ENCODE peak calls at places on chromosomes 12 and 14, in five cellular contexts. N, P, O, F and Q are unnamed samples.

GRCh38 chr12:107027304-107028053 is 40.5 kb upstream of the MTERF2 start:
- DNase-seq in N (peak; percentile 90), P (no peak), O (no peak), F (no peak), Q (no peak)

GRCh38 chr12:116533343-116534248 is 25.6 kb upstream of the MAP1LC3B2 start:
- DNase-seq in N (peak; percentile 53), P (peak; percentile 68), O (peak; percentile 95), F (peak; percentile 54), Q (peak; percentile 66)

GRCh38 chr14:20436363-20436755 is 393 bp upstream of the KLHL33 start:
- DNase-seq in N (no peak), P (no peak), O (no peak), F (no peak), Q (no peak)

GRCh38 chr12:75913502-75914110 is 118.0 kb downstream of the PHLDA1 start:
- DNase-seq in N (no peak), P (no peak), O (no peak), F (no peak), Q (no peak)

GRCh38 chr14:55249423-55249822 is 21.8 kb upstream of the FBXO34 start:
- DNase-seq in N (no peak), P (peak; percentile 29), O (no peak), F (no peak), Q (no peak)

GRCh38 chr12:14948672-14949071 is 10.3 kb upstream of the ERP27 start:
- DNase-seq in N (peak; percentile 85), P (peak; percentile 17), O (no peak), F (no peak), Q (no peak)

GRCh38 chr14:66508846-66509621 is 1.1 kb downstream of the GPHN start:
- DNase-seq in N (peak; percentile 46), P (peak; percentile 50), O (peak; percentile 31), F (peak; percentile 4), Q (peak; percentile 74)

GRCh38 chr14:95758331-95758730 is 44.4 kb upstream of the TCL1A start:
- DNase-seq in N (no peak), P (no peak), O (no peak), F (no peak), Q (no peak)

GRCh38 chr12:127903146-127903545 is 363.8 kb upstream of the TMEM132C start:
- DNase-seq in N (no peak), P (no peak), O (no peak), F (no peak), Q (no peak)

GRCh38 chr14:44149597-44149996 is 357.5 kb downstream of the FSCB start:
- DNase-seq in N (no peak), P (peak; percentile 57), O (peak; percentile 85), F (no peak), Q (no peak)

GRCh38 chr14:35034440-35034833 is 11.6 kb upstream of the FAM177A1 start:
- DNase-seq in N (no peak), P (no peak), O (no peak), F (no peak), Q (no peak)

GRCh38 chr14:35028435-35028834 is 17.6 kb upstream of the FAM177A1 start:
- DNase-seq in N (no peak), P (no peak), O (no peak), F (no peak), Q (no peak)

GRCh38 chr14:35032562-35032961 is 13.5 kb upstream of the FAM177A1 start:
- DNase-seq in N (no peak), P (no peak), O (no peak), F (no peak), Q (no peak)
- H3K9me3 ChIP-seq in N (peaks cover 6% of the 10 kb centered on the region), P (no peaks in the 10 kb centered on the region), O (no peaks in the 10 kb centered on the region), F (no peaks in the 10 kb centered on the region), Q (no peaks in the 10 kb centered on the region)

GRCh38 chr14:82238649-82239048 is 705.0 kb upstream of the SEL1L start:
- DNase-seq in N (no peak), P (no peak), O (no peak), F (no peak), Q (no peak)

GRCh38 chr14:82239205-82239604 is 705.6 kb upstream of the SEL1L start:
- DNase-seq in N (no peak), P (no peak), O (no peak), F (no peak), Q (no peak)
- H3K9me3 ChIP-seq in N (no peaks in the 10 kb centered on the region), P (no peaks in the 10 kb centered on the region), O (no peaks in the 10 kb centered on the region), F (no peaks in the 10 kb centered on the region), Q (no peaks in the 10 kb centered on the region)

DNA sequence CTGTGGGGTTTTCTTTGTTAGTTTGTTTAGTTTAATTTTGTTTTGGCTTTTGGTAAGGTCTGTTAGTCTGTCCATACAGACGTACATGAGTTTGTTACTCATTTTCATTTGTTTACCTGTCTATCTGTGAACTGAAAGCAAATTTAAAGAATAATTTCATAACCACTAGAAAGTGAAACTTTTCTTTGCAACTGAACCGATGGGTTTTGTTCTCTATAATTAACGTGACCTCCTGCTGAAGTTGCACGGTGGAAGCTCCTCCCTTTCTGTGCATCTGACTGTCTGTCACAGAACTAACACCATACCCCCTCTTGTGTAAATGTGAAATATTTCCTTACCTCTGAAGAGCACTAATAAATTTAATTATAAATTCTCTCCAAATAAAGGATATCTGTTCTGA is 595.5 kb downstream of the GALC start:
- DNase-seq in N (no peak), P (no peak), O (no peak), F (no peak), Q (no peak)
- H3K9me3 ChIP-seq in N (no peaks in the 10 kb centered on the region), P (no peaks in the 10 kb centered on the region), O (no peaks in the 10 kb centered on the region), F (no peaks in the 10 kb centered on the region), Q (no peaks in the 10 kb centered on the region)

GRCh38 chr12:93870020-93870795 is 193.0 kb downstream of the CRADD start:
- DNase-seq in N (no peak), P (no peak), O (no peak), F (no peak), Q (no peak)
- H3K9me3 ChIP-seq in N (peaks cover 9% of the 10 kb centered on the region), P (peaks cover 3% of the 10 kb centered on the region), O (no peaks in the 10 kb centered on the region), F (peaks cover 13% of the 10 kb centered on the region), Q (peaks cover 48% of the 10 kb centered on the region)

GRCh38 chr12:131044760-131045381 is 91.2 kb downstream of the ADGRD1 start:
- DNase-seq in N (peak; percentile 9), P (no peak), O (no peak), F (no peak), Q (no peak)
- H3K9me3 ChIP-seq in N (no peaks in the 10 kb centered on the region), P (no peaks in the 10 kb centered on the region), O (no peaks in the 10 kb centered on the region), F (no peaks in the 10 kb centered on the region), Q (no peaks in the 10 kb centered on the region)

DNA sequence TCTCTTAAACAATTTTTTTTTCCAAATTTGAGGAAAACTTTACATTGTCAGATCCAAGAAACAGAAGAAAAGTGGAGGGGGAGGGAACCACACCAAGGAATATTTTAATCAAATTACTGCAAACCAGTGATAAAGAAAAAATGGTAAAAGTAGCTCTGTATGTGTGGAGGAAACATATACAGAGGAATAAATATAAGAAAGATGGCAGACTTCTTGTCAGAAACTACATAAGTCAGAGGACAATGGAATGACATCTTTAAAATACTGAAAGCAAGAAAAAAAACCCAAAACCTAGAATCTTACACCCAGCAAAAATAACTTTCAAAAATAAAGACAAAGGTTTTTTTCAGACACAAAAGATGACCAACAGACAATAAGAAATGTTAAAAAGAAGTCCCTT is 10.2 kb upstream of the LLPH start:
- DNase-seq in N (peak; percentile 12), P (no peak), O (no peak), F (no peak), Q (no peak)
- H3K9me3 ChIP-seq in N (no peaks in the 10 kb centered on the region), P (peaks cover 22% of the 10 kb centered on the region), O (no peaks in the 10 kb centered on the region), F (peaks cover 3% of the 10 kb centered on the region), Q (peaks cover 12% of the 10 kb centered on the region)

GRCh38 chr12:27105746-27106536 is 23.6 kb upstream of the C12orf71 start:
- DNase-seq in N (no peak), P (no peak), O (no peak), F (no peak), Q (no peak)

GRCh38 chr12:27112891-27113290 is 30.5 kb upstream of the C12orf71 start:
- DNase-seq in N (no peak), P (no peak), O (no peak), F (no peak), Q (no peak)

GRCh38 chr12:27104546-27104945 is 22.2 kb upstream of the C12orf71 start:
- DNase-seq in N (no peak), P (no peak), O (no peak), F (no peak), Q (no peak)

GRCh38 chr12:27109339-27110023 is 27.1 kb upstream of the C12orf71 start:
- DNase-seq in N (no peak), P (no peak), O (no peak), F (no peak), Q (no peak)

DNA sequence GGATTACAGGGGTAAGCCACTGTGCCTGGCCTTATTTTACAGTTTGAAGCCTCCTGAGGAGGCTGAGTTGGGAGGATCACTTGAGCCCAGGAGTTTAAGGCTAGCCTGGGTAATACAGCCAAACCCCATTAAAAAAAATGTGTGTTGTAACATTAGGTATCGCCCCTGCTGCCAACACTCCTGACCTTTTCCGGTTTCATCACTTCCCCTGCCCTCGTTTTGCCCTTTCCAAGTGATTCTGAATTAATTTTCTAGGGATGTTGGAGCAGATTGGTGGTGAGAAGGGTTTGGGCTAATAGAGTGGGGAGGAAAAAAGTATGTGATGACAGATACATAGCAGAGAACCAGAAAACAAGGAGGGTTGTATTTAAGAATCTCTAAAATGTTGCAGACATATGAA is 25.6 kb upstream of the C12orf71 start:
- DNase-seq in N (no peak), P (no peak), O (no peak), F (no peak), Q (no peak)
- H3K9me3 ChIP-seq in N (no peaks in the 10 kb centered on the region), P (no peaks in the 10 kb centered on the region), O (no peaks in the 10 kb centered on the region), F (no peaks in the 10 kb centered on the region), Q (no peaks in the 10 kb centered on the region)